ENCODE peak calls at places on chromosomes 7 and 10, in four cellular contexts. I is HCT116, B is K562, R is HepG2. E is an unnamed sample.

GRCh38 chr7:147519062-147519461 is 1071.5 kb upstream of the C7orf33 start:
- DNase-seq in B (no peak), I (no peak), R (peak; percentile 40), E (no peak)

GRCh38 chr10:59006511-59007306 is 169.7 kb upstream of the PHYHIPL start:
- DNase-seq in R (peak; percentile 86), I (no peak), B (no peak), E (no peak)

GRCh38 chr7:121442845-121443244 is 46.7 kb upstream of the FAM3C start:
- DNase-seq in B (peak; percentile 27), R (no peak), I (peak; percentile 24), E (no peak)

GRCh38 chr10:6014241-6014761 is 37.0 kb upstream of the IL15RA start:
- DNase-seq in I (peak; percentile 29), B (peak; percentile 25), R (peak; percentile 34), E (peak; percentile 13)

GRCh38 chr10:663844-664243 is 25.6 kb downstream of the DIP2C start:
- DNase-seq in I (no peak), B (no peak), R (no peak), E (no peak)

GRCh38 chr10:11863353-11864105 is 40.4 kb downstream of the PROSER2 start:
- DNase-seq in B (no peak), I (no peak), R (no peak), E (no peak)

GRCh38 chr10:132847416-132847777 is 61.5 kb upstream of the NKX6-2 start:
- DNase-seq in R (no peak), B (no peak), I (no peak), E (no peak)

GRCh38 chr10:88962336-88962735 is 9.8 kb upstream of the ACTA2 start:
- DNase-seq in R (no peak), B (no peak), I (no peak), E (no peak)

GRCh38 chr7:362416-363096 is 72.6 kb downstream of the FOXL3 start:
- DNase-seq in B (no peak), I (no peak), R (no peak), E (no peak)

GRCh38 chr10:71746344-71747037 is 26.8 kb downstream of the VSIR start:
- DNase-seq in R (peak; percentile 47), I (no peak), B (peak; percentile 90), E (no peak)

GRCh38 chr7:81460646-81461045 is 309.2 kb downstream of the HGF start:
- DNase-seq in I (no peak), B (no peak), R (no peak), E (no peak)

GRCh38 chr10:130480491-130480890 is 344.3 kb downstream of the GLRX3 start:
- DNase-seq in R (no peak), I (no peak), B (no peak), E (no peak)

GRCh38 chr10:79488303-79488702 is 24.0 kb upstream of the EIF5AL1 start:
- DNase-seq in I (peak; percentile 48), R (no peak), B (no peak), E (no peak)

GRCh38 chr10:132468201-132468600 is 69.4 kb upstream of the INPP5A start:
- DNase-seq in I (no peak), R (no peak), B (no peak), E (no peak)

GRCh38 chr10:86667421-86668181 is 710 bp upstream of the LDB3 start:
- DNase-seq in R (no peak), I (no peak), B (no peak), E (no peak)

GRCh38 chr7:17939111-17939669 is 1.1 kb downstream of the SNX13 start:
- DNase-seq in I (no peak), R (peak; percentile 16), B (no peak), E (no peak)

GRCh38 chr10:29588640-29589421 is 45.9 kb downstream of the SVIL start:
- DNase-seq in I (no peak), R (no peak), B (no peak), E (no peak)

GRCh38 chr7:1004018-1004880 is 21.3 kb downstream of the CYP2W1 start:
- DNase-seq in I (no peak), B (no peak), R (no peak), E (no peak)

GRCh38 chr7:118870187-118870586 is 645.7 kb downstream of the ANKRD7 start:
- DNase-seq in I (peak; percentile 12), R (peak; percentile 3), B (no peak), E (no peak)

GRCh38 chr10:62437696-62438095 is 63.5 kb downstream of the ZNF365 start:
- DNase-seq in B (peak; percentile 61), R (peak; percentile 41), I (peak; percentile 53), E (no peak)

GRCh38 chr7:98831641-98832221 is 38.1 kb downstream of the TMEM130 start:
- DNase-seq in B (peak; percentile 75), R (peak; percentile 21), I (no peak), E (no peak)

GRCh38 chr7:28487487-28487886 is 75.2 kb downstream of the CREB5 start:
- DNase-seq in I (no peak), B (no peak), R (no peak), E (no peak)
- TF ChIP-seq POLR2AphosphoS5 in I (no peak), B (no peak), R (no peak), E (no peak)

GRCh38 chr10:17229967-17230682 is 2.1 kb downstream of the VIM start:
- DNase-seq in I (peak; percentile 89), R (no peak), B (peak; percentile 86), E (no peak)
- TF ChIP-seq REST in I (no peak), R (no peak), B (peak; percentile 44), E (no peak)

GRCh38 chr10:114943000-114943399 is 5.0 kb downstream of the TRUB1 start:
- DNase-seq in R (no peak), B (no peak), I (no peak), E (no peak)
- TF ChIP-seq TCF7L2 in R (no peak), B (no peak), I (no peak), E (no peak)

GRCh38 chr7:94368371-94368791 is 26.3 kb upstream of the COL1A2 start:
- DNase-seq in I (no peak), R (no peak), B (no peak), E (no peak)
- TF ChIP-seq POLR2AphosphoS5 in I (no peak), R (no peak), B (no peak), E (no peak)

DNA sequence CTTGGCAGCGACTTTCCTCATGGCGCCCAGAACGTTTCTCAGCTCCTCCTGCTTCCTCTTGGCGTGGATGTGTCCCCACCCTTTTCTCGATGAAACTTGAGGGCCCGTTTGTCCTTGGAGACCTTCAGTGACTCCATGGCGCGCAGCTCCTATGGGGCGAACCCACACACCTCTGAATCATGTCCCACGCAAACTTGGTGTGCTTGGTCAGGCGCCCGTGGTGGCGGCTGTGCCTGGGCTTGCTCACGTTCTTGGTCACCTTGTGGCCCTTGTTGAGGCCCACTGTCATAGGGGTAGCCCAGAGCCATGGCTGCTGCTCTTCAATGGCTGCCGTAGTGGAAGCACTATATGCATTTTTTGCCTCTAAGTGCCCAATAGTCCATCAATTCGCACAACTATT is 117.5 kb upstream of the FOXP2 start:
- DNase-seq in B (no peak), I (no peak), R (no peak), E (no peak)
- TF ChIP-seq REST in B (no peak), I (no peak), R (no peak), E (no peak)

E was measured in Panc1.